ENCODE peak calls at places on chromosomes 5 and 9, in eight cellular contexts. N is Calu3, H is fibroblast of mammary gland, Z is iPS-NIHi11, J is NCI-H1105 treated with DMSO at 0.1 percent for 48 hours, O is breast epithelium, U is hypothalamus, E is HFFc6. M is an unnamed sample.

GRCh38 chr9:31089822-31090221 is 1294.6 kb upstream of the ACO1 start:
- DNase-seq in N (peak), U (no peak), Z (no peak), O (no peak), E (no peak), H (peak), J (no peak), M (no peak)

GRCh38 chr9:38141751-38142150 is 72.7 kb upstream of the SHB start:
- DNase-seq in J (no peak), U (no peak), E (peak), H (peak), O (no peak), N (no peak), Z (no peak), M (no peak)

GRCh38 chr5:6686916-6687409 is 26.3 kb upstream of the TENT4A start:
- DNase-seq in N (no peak), J (no peak), H (peak), E (peak), O (no peak), U (no peak), Z (peak), M (no peak)

GRCh38 chr5:142671801-142672200 is 14.1 kb downstream of the FGF1 start:
- DNase-seq in E (peak), Z (no peak), J (no peak), N (no peak), U (no peak), H (peak), O (no peak), M (no peak)

GRCh38 chr9:134730761-134731496 is 89.3 kb downstream of the COL5A1 start:
- DNase-seq in E (no peak), U (no peak), J (no peak), H (no peak), N (no peak), Z (no peak), O (no peak), M (no peak)

GRCh38 chr9:138102246-138103051 is 224.9 kb downstream of the CACNA1B start:
- DNase-seq in N (no peak), U (no peak), H (no peak), E (no peak), Z (peak), J (no peak), O (peak), M (no peak)

GRCh38 chr9:91711755-91712591 is 238.1 kb downstream of the ROR2 start:
- DNase-seq in Z (no peak), N (no peak), E (no peak), O (no peak), U (no peak), J (no peak), H (peak), M (peak)

GRCh38 chr9:34459941-34460340 is 1.3 kb downstream of the DNAI1 start:
- DNase-seq in N (no peak), Z (no peak), J (no peak), H (peak), O (no peak), U (no peak), E (no peak), M (no peak)

GRCh38 chr9:134618823-134619454 is 22.7 kb upstream of the COL5A1 start:
- DNase-seq in H (no peak), Z (no peak), O (no peak), E (no peak), N (no peak), U (no peak), J (no peak), M (no peak)

GRCh38 chr5:124912653-124913328 is 166.4 kb upstream of the ZNF608 start:
- DNase-seq in H (no peak), O (peak), E (no peak), J (no peak), N (no peak), U (peak), Z (no peak), M (no peak)

GRCh38 chr5:172975289-172975688 is 8.3 kb upstream of the ATP6V0E1 start:
- DNase-seq in Z (no peak), N (no peak), H (no peak), U (no peak), J (no peak), O (no peak), E (no peak), M (no peak)

GRCh38 chr5:157468293-157468965 is 8.4 kb downstream of the NIPAL4 start:
- DNase-seq in E (no peak), Z (no peak), O (no peak), J (no peak), U (no peak), H (no peak), N (no peak), M (no peak)

GRCh38 chr5:110663525-110663924 is 62.9 kb downstream of the TMEM232 start:
- DNase-seq in U (no peak), E (no peak), O (no peak), N (no peak), H (no peak), Z (no peak), J (no peak), M (no peak)

GRCh38 chr5:158695595-158696330 is 404.0 kb downstream of the EBF1 start:
- DNase-seq in N (peak), J (peak), U (peak), E (peak), O (peak), H (peak), Z (peak), M (peak)

GRCh38 chr5:148816822-148817221 is 9.6 kb upstream of the ADRB2 start:
- DNase-seq in H (no peak), Z (no peak), N (no peak), J (no peak), E (no peak), O (no peak), U (no peak), M (no peak)

GRCh38 chr9:18368206-18368605 is 105.7 kb upstream of the ADAMTSL1 start:
- DNase-seq in H (peak), O (no peak), J (no peak), Z (no peak), E (peak), U (no peak), N (no peak), M (no peak)

GRCh38 chr5:41246376-41246775 is 33.0 kb upstream of the C6 start:
- DNase-seq in O (no peak), J (no peak), U (no peak), N (peak), E (peak), H (peak), Z (no peak), M (no peak)

GRCh38 chr5:77210091-77211012 is at the start of gene PDE8B:
- DNase-seq in U (no peak), N (peak), J (peak), E (no peak), Z (peak), O (no peak), H (no peak), M (no peak)